ENCODE peak calls at places on chromosome 18, in nine cellular contexts. One of them, this sample, is unnamed.

GRCh38 chr18:27717816-27718215 is 459.1 kb downstream of the CDH2 start:
- DNase-seq in glutamatergic neuron: no peak
- DNase-seq in cardiac muscle cell: no peak
- DNase-seq in neural crest cell: no peak
- DNase-seq in AG04450: no peak
- DNase-seq in bronchial epithelial cell: no peak
- DNase-seq in mesothelial cell of epicardium: no peak
- DNase-seq in astrocyte of the spinal cord: no peak
- DNase-seq in HFFc6: no peak
- DNase-seq in this sample: no peak

GRCh38 chr18:59047992-59048363 is 91.7 kb upstream of the SEC11C start:
- DNase-seq in mesothelial cell of epicardium: no peak
- DNase-seq in astrocyte of the spinal cord: no peak
- DNase-seq in HFFc6: no peak
- DNase-seq in neural crest cell: no peak
- DNase-seq in bronchial epithelial cell: no peak
- DNase-seq in glutamatergic neuron: no peak
- DNase-seq in cardiac muscle cell: no peak
- DNase-seq in AG04450: no peak
- DNase-seq in this sample: no peak

GRCh38 chr18:51461956-51462355 is 264.5 kb upstream of the MEX3C start:
- DNase-seq in astrocyte of the spinal cord: peak
- DNase-seq in HFFc6: no peak
- DNase-seq in mesothelial cell of epicardium: no peak
- DNase-seq in glutamatergic neuron: no peak
- DNase-seq in bronchial epithelial cell: no peak
- DNase-seq in AG04450: no peak
- DNase-seq in cardiac muscle cell: peak
- DNase-seq in neural crest cell: no peak
- DNase-seq in this sample: no peak

GRCh38 chr18:59249186-59249774 is 24.0 kb downstream of the RAX start:
- DNase-seq in HFFc6: peak
- DNase-seq in mesothelial cell of epicardium: peak
- DNase-seq in glutamatergic neuron: peak
- DNase-seq in neural crest cell: peak
- DNase-seq in bronchial epithelial cell: peak
- DNase-seq in cardiac muscle cell: peak
- DNase-seq in astrocyte of the spinal cord: peak
- DNase-seq in AG04450: peak
- DNase-seq in this sample: peak

GRCh38 chr18:63551769-63552168 is 9.6 kb downstream of the SERPINB12 start:
- DNase-seq in HFFc6: no peak
- DNase-seq in glutamatergic neuron: no peak
- DNase-seq in mesothelial cell of epicardium: no peak
- DNase-seq in astrocyte of the spinal cord: no peak
- DNase-seq in bronchial epithelial cell: no peak
- DNase-seq in cardiac muscle cell: no peak
- DNase-seq in AG04450: no peak
- DNase-seq in neural crest cell: no peak
- DNase-seq in this sample: no peak

GRCh38 chr18:79932907-79933306 is 18.5 kb downstream of the SLC66A2 start:
- DNase-seq in neural crest cell: no peak
- DNase-seq in glutamatergic neuron: no peak
- DNase-seq in cardiac muscle cell: no peak
- DNase-seq in bronchial epithelial cell: no peak
- DNase-seq in AG04450: no peak
- DNase-seq in mesothelial cell of epicardium: no peak
- DNase-seq in astrocyte of the spinal cord: no peak
- DNase-seq in HFFc6: no peak
- DNase-seq in this sample: no peak

GRCh38 chr18:22309191-22309590 is 108.5 kb downstream of the CTAGE1 start:
- DNase-seq in glutamatergic neuron: no peak
- DNase-seq in HFFc6: peak
- DNase-seq in mesothelial cell of epicardium: no peak
- DNase-seq in AG04450: peak
- DNase-seq in cardiac muscle cell: peak
- DNase-seq in astrocyte of the spinal cord: peak
- DNase-seq in neural crest cell: no peak
- DNase-seq in bronchial epithelial cell: peak
- DNase-seq in this sample: no peak

GRCh38 chr18:78716581-78716980 is 263.0 kb upstream of the SALL3 start:
- DNase-seq in mesothelial cell of epicardium: no peak
- DNase-seq in neural crest cell: no peak
- DNase-seq in astrocyte of the spinal cord: no peak
- DNase-seq in cardiac muscle cell: no peak
- DNase-seq in bronchial epithelial cell: no peak
- DNase-seq in AG04450: no peak
- DNase-seq in glutamatergic neuron: no peak
- DNase-seq in HFFc6: no peak
- DNase-seq in this sample: no peak

GRCh38 chr18:22703883-22704626 is 229.1 kb upstream of the RBBP8 start:
- DNase-seq in HFFc6: peak
- DNase-seq in astrocyte of the spinal cord: peak
- DNase-seq in neural crest cell: peak
- DNase-seq in glutamatergic neuron: no peak
- DNase-seq in mesothelial cell of epicardium: no peak
- DNase-seq in cardiac muscle cell: peak
- DNase-seq in bronchial epithelial cell: peak
- DNase-seq in AG04450: no peak
- DNase-seq in this sample: peak

GRCh38 chr18:77197073-77197472 is 52.6 kb upstream of the GALR1 start:
- DNase-seq in cardiac muscle cell: no peak
- DNase-seq in AG04450: no peak
- DNase-seq in HFFc6: no peak
- DNase-seq in bronchial epithelial cell: no peak
- DNase-seq in glutamatergic neuron: no peak
- DNase-seq in mesothelial cell of epicardium: no peak
- DNase-seq in astrocyte of the spinal cord: no peak
- DNase-seq in neural crest cell: no peak
- DNase-seq in this sample: no peak

GRCh38 chr18:13513481-13513880 is 212.9 kb downstream of the FAM210A start:
- DNase-seq in AG04450: no peak
- DNase-seq in astrocyte of the spinal cord: no peak
- DNase-seq in mesothelial cell of epicardium: no peak
- DNase-seq in cardiac muscle cell: no peak
- DNase-seq in HFFc6: no peak
- DNase-seq in bronchial epithelial cell: no peak
- DNase-seq in glutamatergic neuron: no peak
- DNase-seq in neural crest cell: no peak
- DNase-seq in this sample: no peak

GRCh38 chr18:48802543-48803428 is 148.0 kb downstream of the SMAD7 start:
- DNase-seq in mesothelial cell of epicardium: peak
- DNase-seq in astrocyte of the spinal cord: no peak
- DNase-seq in bronchial epithelial cell: no peak
- DNase-seq in AG04450: no peak
- DNase-seq in cardiac muscle cell: no peak
- DNase-seq in neural crest cell: no peak
- DNase-seq in HFFc6: no peak
- DNase-seq in glutamatergic neuron: peak
- DNase-seq in this sample: peak

GRCh38 chr18:53115876-53116585 is 776.0 kb downstream of the DCC start:
- DNase-seq in bronchial epithelial cell: no peak
- DNase-seq in glutamatergic neuron: no peak
- DNase-seq in cardiac muscle cell: no peak
- DNase-seq in HFFc6: no peak
- DNase-seq in AG04450: no peak
- DNase-seq in astrocyte of the spinal cord: peak
- DNase-seq in mesothelial cell of epicardium: no peak
- DNase-seq in neural crest cell: no peak
- DNase-seq in this sample: no peak

DNA sequence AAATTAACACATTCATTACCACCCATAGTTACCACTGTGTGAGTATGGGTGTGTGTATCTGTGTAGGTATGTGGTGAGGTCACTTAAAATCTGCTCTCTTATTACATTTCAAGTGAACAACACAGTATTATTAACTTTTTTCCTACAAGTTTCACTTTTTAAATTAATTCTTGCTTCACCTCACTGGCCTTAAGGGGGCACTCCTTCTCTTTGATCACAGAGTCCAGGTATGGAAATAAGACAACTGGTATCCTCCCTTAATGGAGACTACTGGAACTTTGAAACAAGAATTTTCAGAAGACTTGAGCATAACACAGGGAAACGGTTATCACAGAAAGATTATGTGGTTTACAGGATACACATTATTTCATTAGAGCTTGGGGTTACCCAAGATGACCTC is 255.8 kb downstream of the ASXL3 start:
- DNase-seq in AG04450: no peak
- DNase-seq in mesothelial cell of epicardium: no peak
- DNase-seq in neural crest cell: no peak
- DNase-seq in HFFc6: no peak
- DNase-seq in bronchial epithelial cell: no peak
- DNase-seq in glutamatergic neuron: no peak
- DNase-seq in cardiac muscle cell: no peak
- DNase-seq in astrocyte of the spinal cord: peak
- DNase-seq in this sample: no peak
- TF ChIP-seq CTCF in AG04450: no peak
- TF ChIP-seq CTCF in mesothelial cell of epicardium: no peak
- TF ChIP-seq CTCF in neural crest cell: no peak
- TF ChIP-seq CTCF in HFFc6: no peak
- TF ChIP-seq CTCF in bronchial epithelial cell: no peak
- TF ChIP-seq CTCF in glutamatergic neuron: no peak
- TF ChIP-seq CTCF in cardiac muscle cell: no peak
- TF ChIP-seq CTCF in astrocyte of the spinal cord: peak
- TF ChIP-seq CTCF in this sample: no peak

DNA sequence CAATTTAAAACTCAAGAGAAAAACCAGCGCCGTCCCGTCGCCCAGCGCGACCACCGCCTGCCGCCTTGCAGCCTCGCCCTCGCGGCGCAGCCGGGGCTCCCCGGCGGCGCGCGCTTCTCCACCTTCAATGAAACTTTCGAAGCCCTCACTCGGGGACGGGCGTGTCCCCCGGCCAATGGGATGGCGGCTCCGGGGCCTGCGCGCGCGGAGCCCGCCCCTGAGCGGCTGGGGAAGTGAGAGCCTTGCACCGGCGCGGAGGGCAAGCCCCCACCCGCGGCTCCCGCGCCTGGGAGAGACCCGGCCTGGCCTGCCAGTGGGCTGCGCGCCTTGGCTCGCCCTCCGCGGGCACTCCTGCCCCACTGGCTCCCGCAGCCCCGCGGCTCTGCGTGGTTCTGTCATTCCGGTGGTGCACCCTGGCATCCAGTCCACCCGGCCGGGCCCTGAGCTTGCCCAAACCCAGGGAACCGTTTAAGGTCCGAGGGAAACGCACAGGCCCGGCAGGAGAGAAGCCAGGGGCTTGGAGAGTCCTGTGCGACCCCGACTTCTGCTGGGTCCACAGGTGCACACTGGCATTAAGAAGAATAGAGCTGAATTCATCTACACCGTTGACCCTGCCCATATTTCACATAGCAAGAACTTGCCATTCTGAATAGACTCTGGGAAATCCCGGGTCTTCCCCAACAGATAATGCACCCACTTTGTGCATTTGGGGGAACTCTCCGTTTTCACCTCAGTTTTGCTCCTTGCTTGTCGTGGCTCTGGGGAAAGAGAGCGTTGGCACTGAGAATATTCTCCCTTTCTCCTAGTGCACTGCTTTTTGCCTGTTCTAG is at the start of gene PIEZO2:
- DNase-seq in glutamatergic neuron: peak
- DNase-seq in astrocyte of the spinal cord: peak
- DNase-seq in AG04450: no peak
- DNase-seq in bronchial epithelial cell: no peak
- DNase-seq in neural crest cell: peak
- DNase-seq in HFFc6: no peak
- DNase-seq in cardiac muscle cell: peak
- DNase-seq in mesothelial cell of epicardium: peak
- DNase-seq in this sample: peak
- TF ChIP-seq CTCF in glutamatergic neuron: no peak
- TF ChIP-seq CTCF in astrocyte of the spinal cord: no peak
- TF ChIP-seq CTCF in AG04450: no peak
- TF ChIP-seq CTCF in bronchial epithelial cell: no peak
- TF ChIP-seq CTCF in neural crest cell: no peak
- TF ChIP-seq CTCF in HFFc6: no peak
- TF ChIP-seq CTCF in cardiac muscle cell: no peak
- TF ChIP-seq CTCF in mesothelial cell of epicardium: no peak
- TF ChIP-seq CTCF in this sample: no peak

GRCh38 chr18:56386856-56387255 is 251.5 kb downstream of the TXNL1 start:
- DNase-seq in cardiac muscle cell: no peak
- DNase-seq in AG04450: no peak
- DNase-seq in mesothelial cell of epicardium: no peak
- DNase-seq in astrocyte of the spinal cord: no peak
- DNase-seq in neural crest cell: no peak
- DNase-seq in glutamatergic neuron: no peak
- DNase-seq in bronchial epithelial cell: no peak
- DNase-seq in HFFc6: no peak
- DNase-seq in this sample: no peak

GRCh38 chr18:56388571-56388970 is 249.8 kb downstream of the TXNL1 start:
- DNase-seq in mesothelial cell of epicardium: no peak
- DNase-seq in HFFc6: no peak
- DNase-seq in astrocyte of the spinal cord: peak
- DNase-seq in glutamatergic neuron: no peak
- DNase-seq in neural crest cell: no peak
- DNase-seq in cardiac muscle cell: no peak
- DNase-seq in bronchial epithelial cell: peak
- DNase-seq in AG04450: no peak
- DNase-seq in this sample: no peak

GRCh38 chr18:56393870-56394269 is 244.5 kb downstream of the TXNL1 start:
- DNase-seq in mesothelial cell of epicardium: no peak
- DNase-seq in glutamatergic neuron: no peak
- DNase-seq in astrocyte of the spinal cord: no peak
- DNase-seq in HFFc6: no peak
- DNase-seq in cardiac muscle cell: no peak
- DNase-seq in bronchial epithelial cell: no peak
- DNase-seq in AG04450: no peak
- DNase-seq in neural crest cell: no peak
- DNase-seq in this sample: no peak

GRCh38 chr18:56391933-56392590 is 246.3 kb downstream of the TXNL1 start:
- DNase-seq in cardiac muscle cell: no peak
- DNase-seq in mesothelial cell of epicardium: no peak
- DNase-seq in glutamatergic neuron: no peak
- DNase-seq in AG04450: no peak
- DNase-seq in bronchial epithelial cell: no peak
- DNase-seq in neural crest cell: no peak
- DNase-seq in HFFc6: no peak
- DNase-seq in astrocyte of the spinal cord: no peak
- DNase-seq in this sample: no peak

GRCh38 chr18:56389190-56389589 is 249.2 kb downstream of the TXNL1 start:
- DNase-seq in HFFc6: no peak
- DNase-seq in mesothelial cell of epicardium: no peak
- DNase-seq in cardiac muscle cell: no peak
- DNase-seq in bronchial epithelial cell: no peak
- DNase-seq in astrocyte of the spinal cord: peak
- DNase-seq in glutamatergic neuron: no peak
- DNase-seq in AG04450: no peak
- DNase-seq in neural crest cell: no peak
- DNase-seq in this sample: no peak
- TF ChIP-seq CTCF in HFFc6: no peak
- TF ChIP-seq CTCF in mesothelial cell of epicardium: no peak
- TF ChIP-seq CTCF in cardiac muscle cell: no peak
- TF ChIP-seq CTCF in bronchial epithelial cell: no peak
- TF ChIP-seq CTCF in astrocyte of the spinal cord: peak
- TF ChIP-seq CTCF in glutamatergic neuron: no peak
- TF ChIP-seq CTCF in AG04450: peak
- TF ChIP-seq CTCF in neural crest cell: no peak
- TF ChIP-seq CTCF in this sample: no peak

DNA sequence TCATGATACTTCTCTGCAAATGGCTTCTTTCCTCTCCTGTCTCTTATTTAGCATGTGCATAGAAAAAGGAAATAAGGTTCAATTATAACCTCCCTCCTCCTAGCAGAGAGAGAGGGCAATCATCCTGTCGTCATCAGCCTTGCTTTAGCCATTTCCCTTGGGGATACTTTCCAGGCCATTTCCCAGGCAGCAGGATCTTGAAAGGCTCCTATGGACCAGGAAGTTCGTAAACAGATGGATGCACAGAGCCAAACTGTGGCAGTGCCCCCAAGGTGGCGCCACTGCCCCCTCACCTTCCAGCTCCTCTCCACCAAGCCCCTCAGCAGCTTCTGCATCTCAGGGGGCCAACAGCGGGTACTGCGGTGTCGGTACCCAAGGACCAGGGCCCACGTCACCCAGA is 157.4 kb downstream of the DTNA start:
- DNase-seq in astrocyte of the spinal cord: no peak
- DNase-seq in HFFc6: no peak
- DNase-seq in glutamatergic neuron: peak
- DNase-seq in neural crest cell: peak
- DNase-seq in mesothelial cell of epicardium: no peak
- DNase-seq in bronchial epithelial cell: no peak
- DNase-seq in AG04450: no peak
- DNase-seq in cardiac muscle cell: peak
- DNase-seq in this sample: peak
- TF ChIP-seq CTCF in astrocyte of the spinal cord: peak
- TF ChIP-seq CTCF in HFFc6: no peak
- TF ChIP-seq CTCF in glutamatergic neuron: peak
- TF ChIP-seq CTCF in neural crest cell: peak
- TF ChIP-seq CTCF in mesothelial cell of epicardium: no peak
- TF ChIP-seq CTCF in bronchial epithelial cell: peak
- TF ChIP-seq CTCF in AG04450: peak
- TF ChIP-seq CTCF in cardiac muscle cell: peak
- TF ChIP-seq CTCF in this sample: peak

This sample was measured in nephron progenitor cell.